ENCODE peak calls at places on chromosome X, in seven cellular contexts. E is keratinocyte, B is NB4, C is uterus, R is lower leg skin, G is AG04449, Q is AG09309. O is an unnamed sample.
A peak's percentile ranks its signal among the peaks of the same experiment; 100 is the strongest.

GRCh38 chrX:103554687-103555417 is 30.5 kb upstream of the TCEAL4 start:
- DNase-seq in E (no peak), B (peak; percentile 0), C (no peak), R (no peak), G (no peak), Q (no peak), O (peak; percentile 28)

GRCh38 chrX:110341189-110342035 is 17.2 kb upstream of the RTL9 start:
- DNase-seq in E (no peak), B (peak; percentile 81), C (no peak), R (peak; percentile 15), G (peak; percentile 69), Q (peak; percentile 85), O (no peak)

GRCh38 chrX:78330540-78330939 is 3.1 kb upstream of the CYSLTR1 start:
- DNase-seq in E (no peak), B (no peak), C (no peak), R (no peak), G (no peak), Q (no peak), O (no peak)

GRCh38 chrX:22110729-22111494 is 78.8 kb downstream of the PHEX start:
- DNase-seq in E (no peak), B (no peak), C (no peak), R (no peak), G (no peak), Q (no peak), O (no peak)

GRCh38 chrX:150150780-150151125 is 212.4 kb upstream of the MAMLD1 start:
- DNase-seq in E (no peak), B (no peak), C (no peak), R (no peak), G (no peak), Q (no peak), O (no peak)

GRCh38 chrX:111322231-111322855 is 52.1 kb upstream of the CAPN6 start:
- DNase-seq in E (no peak), B (peak; percentile 69), C (no peak), R (no peak), G (no peak), Q (no peak), O (no peak)

GRCh38 chrX:33831211-33831610 is 300.9 kb downstream of the FAM47A start:
- DNase-seq in E (no peak), B (no peak), C (no peak), R (no peak), G (no peak), Q (no peak), O (no peak)

GRCh38 chrX:146424422-146424821 is 385.1 kb upstream of the CXorf51B start:
- DNase-seq in E (no peak), B (no peak), C (no peak), R (no peak), G (no peak), Q (no peak), O (no peak)

GRCh38 chrX:132214518-132214917 is 4.7 kb downstream of the RAP2C start:
- DNase-seq in E (no peak), B (no peak), C (no peak), R (no peak), G (no peak), Q (no peak), O (no peak)

GRCh38 chrX:133698298-133698697 is 283.0 kb upstream of the GPC4 start:
- DNase-seq in E (no peak), B (no peak), C (no peak), R (no peak), G (no peak), Q (no peak), O (no peak)

GRCh38 chrX:51614353-51614752 is 4.4 kb downstream of the CENPVL3 start:
- DNase-seq in E (no peak), B (peak; percentile 39), C (no peak), R (no peak), G (no peak), Q (peak; percentile 11), O (no peak)

GRCh38 chrX:41259516-41259915 is 74.4 kb upstream of the DDX3X start:
- DNase-seq in E (no peak), B (no peak), C (no peak), R (no peak), G (no peak), Q (no peak), O (no peak)

GRCh38 chrX:63525491-63525890 is 174.4 kb upstream of the SPIN4 start:
- DNase-seq in E (no peak), B (no peak), C (no peak), R (no peak), G (no peak), Q (no peak), O (no peak)

GRCh38 chrX:27575565-27575964 is 14.6 kb upstream of the DCAF8L2 start:
- DNase-seq in E (no peak), B (no peak), C (no peak), R (no peak), G (no peak), Q (no peak), O (no peak)

DNA sequence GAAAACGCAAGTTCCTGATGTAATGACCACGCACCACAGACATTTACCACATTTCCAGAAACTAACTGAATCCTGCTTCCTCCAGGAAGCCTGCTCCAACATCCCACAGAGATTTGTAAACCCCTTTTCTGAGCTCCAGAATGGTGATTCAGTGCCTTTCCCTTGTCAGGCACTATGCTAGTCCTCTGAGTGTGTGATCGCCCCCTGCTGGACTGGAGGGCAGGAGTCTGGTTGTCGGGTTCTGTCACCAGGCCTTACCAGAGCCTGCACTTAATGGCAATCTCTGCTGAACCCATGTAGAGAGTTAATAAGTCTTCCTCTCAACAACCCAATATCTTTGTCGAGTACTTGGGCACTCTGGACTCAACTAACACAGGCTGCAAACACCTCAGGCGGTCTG is 14.5 kb upstream of the KDM5C start:
- DNase-seq in E (no peak), B (peak; percentile 56), C (no peak), R (no peak), G (no peak), Q (no peak), O (no peak)
- TF ChIP-seq CTCF in E (peak; percentile 20), B (peak; percentile 34), C (no peak), R (no peak), G (no peak), Q (no peak), O (no peak)

GRCh38 chrX:101357166-101357795 is 8.7 kb upstream of the TIMM8A start:
- DNase-seq in E (no peak), B (peak; percentile 19), C (no peak), R (no peak), G (no peak), Q (no peak), O (no peak)
- TF ChIP-seq CTCF in E (peak; percentile 25), B (peak; percentile 25), C (no peak), R (no peak), G (peak; percentile 10), Q (peak; percentile 29), O (no peak)

GRCh38 chrX:93422693-93423092 is 250.7 kb downstream of the NAP1L3 start:
- DNase-seq in E (no peak), B (peak; percentile 37), C (no peak), R (no peak), G (no peak), Q (no peak), O (no peak)
- TF ChIP-seq CTCF in E (peak; percentile 64), B (peak; percentile 41), C (peak; percentile 19), R (no peak), G (no peak), Q (peak; percentile 61), O (no peak)

GRCh38 chrX:8760021-8760420 is 28.1 kb upstream of the ANOS1 start:
- DNase-seq in E (no peak), B (no peak), C (no peak), R (no peak), G (no peak), Q (no peak), O (no peak)

GRCh38 chrX:8755813-8756212 is 23.9 kb upstream of the ANOS1 start:
- DNase-seq in E (no peak), B (no peak), C (no peak), R (no peak), G (no peak), Q (no peak), O (no peak)

GRCh38 chrX:8749697-8750096 is 17.8 kb upstream of the ANOS1 start:
- DNase-seq in E (no peak), B (no peak), C (no peak), R (no peak), G (no peak), Q (no peak), O (no peak)

GRCh38 chrX:8755116-8755515 is 23.2 kb upstream of the ANOS1 start:
- DNase-seq in E (no peak), B (peak; percentile 38), C (no peak), R (no peak), G (no peak), Q (no peak), O (no peak)
- TF ChIP-seq CTCF in E (peak; percentile 13), B (peak; percentile 22), C (no peak), R (no peak), G (no peak), Q (no peak), O (no peak)

GRCh38 chrX:53230116-53230515 is 5.1 kb upstream of the KDM5C start:
- DNase-seq in E (no peak), B (no peak), C (no peak), R (no peak), G (no peak), Q (no peak), O (no peak)
- TF ChIP-seq CTCF in E (no peak), B (no peak), C (no peak), R (no peak), G (no peak), Q (no peak), O (no peak)

GRCh38 chrX:2751291-2751690 is 549 bp upstream of the XG start:
- DNase-seq in E (no peak), B (no peak), C (no peak), R (no peak), G (no peak), Q (no peak), O (no peak)
- TF ChIP-seq CTCF in E (no peak), B (no peak), C (no peak), R (no peak), G (no peak), Q (no peak), O (no peak)

DNA sequence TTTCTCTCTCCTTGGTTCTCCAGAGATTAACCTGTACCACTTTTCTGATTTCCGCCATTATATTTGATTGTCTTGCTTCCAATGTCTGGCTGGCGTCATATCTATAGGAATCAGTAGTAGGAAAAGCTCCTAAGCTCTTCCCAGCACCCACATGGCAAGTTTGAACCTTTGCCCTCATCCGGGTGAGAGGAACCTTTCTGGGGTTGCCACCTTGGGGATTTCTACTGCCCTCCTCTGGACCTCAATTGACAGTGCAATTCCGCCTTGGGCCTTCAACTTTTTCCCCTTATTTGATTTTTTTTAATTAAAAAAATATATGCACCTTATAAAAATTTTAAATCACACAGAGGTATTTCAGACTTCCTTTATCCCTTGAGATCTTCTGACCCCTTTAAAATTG is 2.0 kb upstream of the CXorf66 start:
- DNase-seq in E (no peak), B (peak; percentile 11), C (no peak), R (no peak), G (no peak), Q (no peak), O (no peak)
- TF ChIP-seq CTCF in E (no peak), B (peak; percentile 27), C (no peak), R (no peak), G (peak; percentile 16), Q (peak; percentile 41), O (no peak)

DNA sequence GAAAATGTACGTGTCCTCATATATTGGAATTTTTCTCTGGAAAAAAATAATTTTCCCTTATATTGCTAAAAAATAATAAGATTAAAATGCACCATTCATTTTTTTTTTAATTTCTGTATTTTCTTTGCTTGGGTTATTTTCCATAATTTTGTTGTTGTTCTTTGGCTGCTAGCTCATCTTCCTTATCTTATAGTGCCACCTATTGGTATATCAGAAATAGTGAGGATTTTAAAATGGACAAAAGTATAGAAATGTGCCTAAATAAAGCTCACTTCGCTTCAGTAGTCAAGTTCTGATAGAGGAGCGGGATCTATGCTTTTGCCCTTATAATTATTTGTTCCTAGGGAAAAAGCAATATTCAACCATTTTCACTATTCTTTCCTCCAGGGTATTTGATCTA is 134.8 kb downstream of the NAP1L3 start:
- DNase-seq in E (no peak), B (peak; percentile 4), C (no peak), R (no peak), G (no peak), Q (no peak), O (no peak)
- TF ChIP-seq CTCF in E (peak; percentile 29), B (no peak), C (no peak), R (no peak), G (no peak), Q (peak; percentile 32), O (no peak)